ENCODE peak calls at places on chromosomes 5 and 9, in four cellular contexts. F is thoracic aorta, D is Caco-2, U is mammary epithelial cell. J is an unnamed sample.

GRCh38 chr9:105901514-105902109 is 207.3 kb downstream of the TMEM38B start:
- DNase-seq in F (no peak), D (peak), U (peak), J (no peak)

GRCh38 chr5:3122985-3123762 is 371.7 kb upstream of the IRX2 start:
- DNase-seq in F (no peak), D (no peak), U (no peak), J (no peak)

GRCh38 chr5:7754997-7755596 is 95.8 kb downstream of the CFAP90 start:
- DNase-seq in F (no peak), D (peak), U (peak), J (no peak)

GRCh38 chr9:6218099-6218502 is 2.5 kb downstream of the IL33 start:
- DNase-seq in F (no peak), D (no peak), U (peak), J (no peak)

GRCh38 chr9:3271581-3271980 is 254.2 kb downstream of the RFX3 start:
- DNase-seq in F (no peak), D (no peak), U (no peak), J (no peak)

GRCh38 chr5:154663424-154663823 is 91.8 kb upstream of the LARP1 start:
- DNase-seq in F (no peak), D (no peak), U (no peak), J (no peak)

GRCh38 chr5:170312666-170313065 is 15.1 kb upstream of the LCP2 start:
- DNase-seq in F (no peak), D (no peak), U (peak), J (peak)

GRCh38 chr5:78547731-78548189 is 100.8 kb downstream of the LHFPL2 start:
- DNase-seq in F (peak), D (no peak), U (no peak), J (no peak)

GRCh38 chr9:92504881-92505280 is 22.6 kb upstream of the ASPN start:
- DNase-seq in F (no peak), D (no peak), U (peak), J (no peak)

GRCh38 chr5:132661231-132662003 is 3.4 kb downstream of the IL13 start:
- DNase-seq in F (no peak), D (no peak), U (no peak), J (no peak)

GRCh38 chr5:172569862-172570558 is 71.1 kb upstream of the NEURL1B start:
- DNase-seq in F (no peak), D (peak), U (no peak), J (no peak)

GRCh38 chr9:110081395-110081794 is 126.6 kb downstream of the C9orf152 start:
- DNase-seq in F (no peak), D (no peak), U (no peak), J (no peak)

GRCh38 chr5:137273511-137273910 is 225.6 kb downstream of the SPOCK1 start:
- DNase-seq in F (no peak), D (no peak), U (peak), J (no peak)

GRCh38 chr5:179606910-179607448 is 16.5 kb downstream of the HNRNPH1 start:
- DNase-seq in F (no peak), D (no peak), U (no peak), J (no peak)

GRCh38 chr9:2015581-2016410 is 649 bp downstream of the SMARCA2 start:
- DNase-seq in F (peak), D (peak), U (peak), J (peak)

GRCh38 chr9:27108981-27109541 is at the start of gene TEK:
- DNase-seq in F (no peak), D (no peak), U (no peak), J (no peak)

GRCh38 chr9:114735732-114736131 is 53.7 kb upstream of the TEX48 start:
- DNase-seq in F (no peak), D (no peak), U (no peak), J (no peak)

GRCh38 chr5:179266291-179267070 is 78.8 kb downstream of the ADAMTS2 start:
- DNase-seq in F (no peak), D (peak), U (no peak), J (no peak)

GRCh38 chr9:95772320-95773060 is 103.0 kb upstream of the ERCC6L2 start:
- DNase-seq in F (no peak), D (peak), U (no peak), J (peak)

GRCh38 chr9:811101-811531 is 30.4 kb upstream of the DMRT1 start:
- DNase-seq in F (no peak), D (no peak), U (peak), J (no peak)

GRCh38 chr5:151585970-151586369 is 5.2 kb downstream of the FAT2 start:
- DNase-seq in F (no peak), D (no peak), U (peak), J (no peak)

GRCh38 chr5:140236896-140237598 is 62.1 kb downstream of the CYSTM1 start:
- DNase-seq in F (no peak), D (no peak), U (peak), J (no peak)

GRCh38 chr5:142202282-142202681 is 93.7 kb downstream of the NDFIP1 start:
- DNase-seq in F (no peak), D (no peak), U (peak), J (no peak)

GRCh38 chr5:155943516-155944407 is 383.2 kb upstream of the SGCD start:
- DNase-seq in F (no peak), D (peak), U (peak), J (no peak)

DNA sequence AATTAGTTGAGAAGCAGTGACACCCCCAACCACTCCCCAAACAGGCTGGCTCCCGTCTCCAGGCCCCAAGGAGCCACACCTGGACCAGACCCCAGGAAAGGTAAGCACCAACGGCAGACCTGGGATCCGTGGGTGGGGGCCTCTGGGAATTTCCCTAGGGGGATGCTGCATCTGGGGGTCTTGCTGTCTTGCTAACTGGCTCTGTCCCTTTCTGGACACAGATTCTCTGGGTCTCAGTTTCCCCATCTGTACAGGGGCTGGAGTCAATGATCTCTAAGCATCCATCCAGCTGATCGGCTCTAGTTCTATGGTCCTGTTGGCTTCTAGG is 27.9 kb upstream of the IL17B start:
- DNase-seq in F (no peak), D (no peak), U (no peak), J (no peak)
- H3K4me3 ChIP-seq in F (peak), D (no peak), U (no peak), J (no peak)

GRCh38 chr5:54884195-54884536 is 101.2 kb downstream of the ESM1 start:
- DNase-seq in F (no peak), D (no peak), U (no peak), J (no peak)

GRCh38 chr5:54885636-54886035 is 99.8 kb downstream of the ESM1 start:
- DNase-seq in F (no peak), D (no peak), U (no peak), J (no peak)

GRCh38 chr5:54882841-54883240 is 102.6 kb downstream of the ESM1 start:
- DNase-seq in F (no peak), D (no peak), U (no peak), J (no peak)

GRCh38 chr5:54882101-54882500 is 103.3 kb downstream of the ESM1 start:
- DNase-seq in F (no peak), D (no peak), U (peak), J (no peak)

DNA sequence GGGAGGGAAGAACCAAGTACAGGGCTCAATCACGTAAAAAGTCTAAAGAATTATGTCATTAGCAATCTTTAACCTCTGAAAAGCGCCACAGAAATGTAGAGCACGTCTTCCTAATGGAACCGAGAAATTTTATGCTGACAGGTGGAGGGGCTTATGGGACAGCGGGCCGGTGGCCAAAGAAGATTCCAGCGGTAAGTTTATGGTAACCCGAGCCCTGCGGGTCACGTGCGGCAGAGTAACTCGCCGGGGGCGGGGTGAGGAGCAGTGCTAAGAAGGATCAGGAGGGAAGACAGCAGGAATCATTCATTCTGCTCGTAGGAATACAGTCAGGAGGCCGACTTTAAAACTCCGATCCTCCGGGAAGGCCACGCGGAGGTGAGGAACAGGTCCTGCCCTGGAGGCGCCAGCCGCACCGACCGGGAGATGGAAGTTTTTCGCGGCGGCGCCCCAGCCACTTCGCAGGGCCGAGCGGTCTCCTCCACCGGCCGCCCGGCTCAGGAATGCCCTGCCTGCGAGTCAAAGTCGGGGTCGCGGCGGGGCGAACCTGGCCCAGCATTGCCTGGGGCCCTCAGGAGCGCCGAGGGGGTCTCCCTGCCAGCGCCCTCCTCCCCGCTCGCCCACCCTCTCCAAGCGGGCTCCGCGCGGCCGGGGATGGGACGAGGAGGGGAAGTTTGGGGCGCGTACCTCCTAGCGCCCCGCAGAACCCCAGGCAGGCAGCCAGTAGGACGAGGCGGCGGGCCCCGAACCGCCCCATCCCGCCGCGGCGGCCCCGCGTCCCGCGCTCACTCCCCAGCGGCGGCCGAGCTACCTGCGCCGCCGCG is 101.8 kb downstream of the ESM1 start:
- DNase-seq in F (no peak), D (no peak), U (no peak), J (no peak)
- H3K4me3 ChIP-seq in F (peak), D (no peak), U (peak), J (no peak)

DNA sequence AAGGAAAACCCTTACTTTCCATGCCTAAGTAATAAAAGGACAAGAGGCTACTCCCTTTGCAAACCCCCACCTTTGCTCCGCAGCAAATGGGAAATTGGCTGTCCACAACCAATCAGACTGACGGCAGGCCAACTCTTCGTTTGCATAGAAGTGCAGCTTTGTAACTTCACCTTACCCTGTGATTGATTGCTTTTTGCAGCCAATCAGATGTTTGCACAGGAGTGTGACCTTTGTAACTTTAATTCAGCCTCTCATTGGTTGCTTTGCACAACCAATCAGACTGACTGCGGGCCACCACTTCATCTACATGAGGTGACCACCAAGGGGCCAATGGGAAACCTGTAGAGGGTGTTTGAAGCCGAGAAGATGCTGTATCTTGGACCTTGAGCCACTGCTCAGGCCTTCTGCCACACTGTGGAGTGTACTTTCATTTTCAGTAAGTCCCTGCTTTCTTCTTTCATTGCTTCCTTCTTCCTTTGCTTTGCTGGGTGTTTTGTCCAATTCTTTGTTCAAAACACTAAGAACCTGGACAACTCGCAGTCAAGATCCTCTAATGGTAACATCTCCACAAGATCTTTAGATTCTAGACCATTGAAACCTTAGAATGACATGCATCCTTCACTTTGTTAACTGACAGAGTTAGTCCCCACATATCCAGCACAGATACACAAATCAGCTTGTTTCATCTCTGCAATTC is 51.3 kb upstream of the FREM1 start:
- DNase-seq in F (no peak), D (peak), U (no peak), J (no peak)
- H3K4me3 ChIP-seq in F (no peak), D (no peak), U (no peak), J (no peak)

DNA sequence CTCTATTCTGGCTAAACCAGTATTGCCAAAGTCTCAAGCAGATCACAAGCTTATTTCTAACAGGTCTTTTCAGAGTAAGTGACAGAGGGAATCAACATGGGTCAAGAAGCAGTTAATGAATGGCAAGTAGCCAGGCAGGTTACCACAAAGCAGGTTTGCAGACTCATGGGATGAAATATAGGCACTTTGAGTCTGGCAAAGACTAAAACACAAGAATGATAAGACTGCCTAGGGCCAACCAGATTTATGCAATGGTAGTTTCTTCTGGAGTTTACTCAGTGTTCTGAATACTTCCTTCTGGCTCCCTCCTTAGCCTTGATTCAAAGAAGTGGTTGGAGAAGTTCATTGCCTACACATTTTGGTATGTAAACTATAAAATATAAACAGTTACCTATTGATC is 3.6 kb downstream of the HMGCS1 start:
- DNase-seq in F (no peak), D (no peak), U (peak), J (no peak)
- H3K4me3 ChIP-seq in F (no peak), D (peak), U (no peak), J (no peak)